ENCODE peak calls at places on chromosomes 7 and 10, in six cellular contexts. E is A549, U is K562, D is HepG2, V is GM12878, K is H1. G is an unnamed sample.

GRCh38 chr10:55464083-55464482 is 663.1 kb upstream of the PCDH15 start:
- DNase-seq in V (no peak), U (no peak), E (no peak), K (no peak), D (no peak), G (no peak)

GRCh38 chr10:124356706-124357582 is 61.8 kb downstream of the OAT start:
- DNase-seq in U (no peak), K (no peak), D (no peak), V (no peak), E (no peak), G (no peak)

GRCh38 chr7:73718438-73718881 is 1.0 kb downstream of the STX1A start:
- DNase-seq in K (no peak), U (no peak), E (no peak), V (no peak), D (no peak), G (no peak)

GRCh38 chr10:12602557-12602956 is 253.2 kb downstream of the CAMK1D start:
- DNase-seq in V (no peak), D (peak; percentile 4), E (no peak), U (no peak), K (no peak), G (no peak)

GRCh38 chr10:50222199-50222598 is 29.1 kb downstream of the ASAH2 start:
- DNase-seq in K (no peak), E (no peak), V (no peak), D (no peak), U (no peak), G (no peak)

GRCh38 chr10:86968271-86968993 is at the start of gene ADIRF:
- DNase-seq in D (no peak), V (no peak), U (no peak), K (no peak), E (no peak), G (no peak)

GRCh38 chr7:134706468-134706867 is 59.8 kb downstream of the BPGM start:
- DNase-seq in V (no peak), U (no peak), D (no peak), K (no peak), E (no peak), G (no peak)

GRCh38 chr7:81031243-81031642 is 112.4 kb upstream of the SEMA3C start:
- DNase-seq in D (no peak), U (no peak), V (no peak), K (no peak), E (no peak), G (peak; percentile 11)

GRCh38 chr7:37495574-37496184 is 47.0 kb upstream of the ELMO1 start:
- DNase-seq in K (no peak), U (peak; percentile 11), V (no peak), D (peak; percentile 13), E (peak; percentile 33), G (peak; percentile 13)

GRCh38 chr7:116337013-116337412 is 126.7 kb downstream of the TES start:
- DNase-seq in V (no peak), K (no peak), D (no peak), U (no peak), E (no peak), G (no peak)

GRCh38 chr7:116341222-116341907 is 131.0 kb downstream of the TES start:
- DNase-seq in E (peak; percentile 48), D (no peak), U (peak; percentile 32), K (no peak), V (no peak), G (no peak)

GRCh38 chr7:116340201-116340847 is 130.0 kb downstream of the TES start:
- DNase-seq in V (no peak), E (no peak), D (no peak), U (no peak), K (no peak), G (no peak)

GRCh38 chr7:116337800-116338199 is 127.5 kb downstream of the TES start:
- DNase-seq in D (no peak), K (no peak), V (no peak), E (no peak), U (no peak), G (peak; percentile 65)

DNA sequence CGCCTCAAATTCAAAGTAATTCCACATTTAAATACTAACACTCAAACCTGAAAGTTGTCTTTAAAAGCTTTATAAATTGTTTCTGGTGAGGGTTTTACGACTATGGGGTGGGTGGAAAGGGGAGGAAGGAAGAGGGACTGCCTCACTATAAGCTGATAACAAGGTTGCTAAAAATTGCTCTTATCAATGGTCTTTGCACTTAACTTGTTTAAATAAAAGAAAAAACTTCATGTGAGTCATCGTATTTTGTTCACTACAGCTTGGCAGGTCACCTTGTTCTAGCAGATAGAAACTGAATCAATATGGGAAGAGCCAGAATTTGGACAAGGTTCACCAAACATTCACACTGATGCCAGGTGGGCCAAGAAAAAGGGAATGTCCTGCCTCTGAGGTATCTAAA is 129.2 kb downstream of the TES start:
- DNase-seq in D (peak; percentile 33), K (no peak), E (no peak), U (peak; percentile 47), V (no peak), G (peak; percentile 45)
- TF ChIP-seq POLR2A in D (no peak), K (no peak), E (no peak), U (no peak), V (no peak), G (no peak)

GRCh38 chr10:119312241-119312640 is 104.9 kb downstream of the GRK5 start:
- DNase-seq in U (no peak), E (no peak), D (no peak), V (no peak), K (no peak), G (no peak)

GRCh38 chr10:119314486-119314885 is 107.1 kb downstream of the GRK5 start:
- DNase-seq in V (no peak), E (no peak), U (no peak), D (no peak), K (no peak), G (no peak)

GRCh38 chr10:119313024-119313423 is 105.7 kb downstream of the GRK5 start:
- DNase-seq in E (no peak), V (no peak), U (no peak), K (no peak), D (no peak), G (no peak)

GRCh38 chr10:119314061-119314460 is 106.7 kb downstream of the GRK5 start:
- DNase-seq in V (no peak), E (no peak), K (no peak), D (no peak), U (no peak), G (no peak)

GRCh38 chr10:119313645-119314044 is 106.3 kb downstream of the GRK5 start:
- DNase-seq in E (no peak), U (no peak), V (peak; percentile 78), K (no peak), D (no peak), G (no peak)
- TF ChIP-seq RFX5 in E (no peak), U (no peak), V (no peak), K (no peak), D (no peak), G (no peak)

DNA sequence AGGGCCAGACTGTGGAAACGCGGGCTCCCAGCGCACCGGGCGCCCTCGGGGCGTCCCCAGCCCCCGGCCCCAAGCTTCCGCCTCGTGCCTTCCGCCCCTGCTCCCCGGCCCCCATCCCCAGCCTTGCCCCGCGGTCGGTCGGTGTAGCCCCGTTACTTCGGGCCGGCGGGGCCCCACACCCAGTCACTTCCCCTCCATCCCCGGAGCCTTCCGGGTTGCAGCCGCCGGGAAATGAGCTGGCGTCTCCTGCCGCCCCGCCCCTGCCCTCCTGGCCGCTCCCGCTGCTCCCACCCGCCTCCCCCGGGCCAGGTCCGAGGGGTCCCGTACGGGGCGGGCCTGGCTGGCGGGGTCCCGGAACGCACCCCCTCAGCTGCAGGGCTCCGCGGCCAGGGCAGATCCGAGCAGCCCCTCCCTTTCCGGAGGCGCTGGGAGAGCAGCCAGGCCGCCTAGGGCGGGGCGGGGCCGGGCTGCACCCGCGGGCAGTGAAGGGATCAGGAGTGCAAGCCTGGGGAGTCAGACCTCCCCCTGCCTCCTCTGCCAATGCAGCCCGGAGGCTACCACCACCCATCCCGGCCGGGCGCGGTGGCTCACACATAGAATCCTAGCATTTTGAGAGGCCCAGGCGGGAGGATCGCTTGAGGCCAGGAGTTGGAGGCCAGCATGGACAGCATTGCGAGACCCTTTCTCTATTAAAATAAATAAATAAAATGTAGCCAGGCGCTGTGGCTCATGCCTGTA is 709 bp downstream of the ARPC1B start:
- DNase-seq in K (no peak), E (peak; percentile 73), U (peak; percentile 91), V (no peak), D (peak; percentile 64), G (peak; percentile 41)
- TF ChIP-seq POLR2A in K (no peak), E (peak; percentile 31), U (no peak), V (peak; percentile 72), D (peak; percentile 33), G (no peak)

GRCh38 chr7:97272237-97272975 is 154.9 kb downstream of the SDHAF3 start:
- DNase-seq in U (no peak), E (no peak), K (no peak), D (no peak), V (peak; percentile 9), G (no peak)
- TF ChIP-seq RFX5 in U (no peak), E (no peak), K (no peak), D (no peak), V (no peak), G (no peak)

DNA sequence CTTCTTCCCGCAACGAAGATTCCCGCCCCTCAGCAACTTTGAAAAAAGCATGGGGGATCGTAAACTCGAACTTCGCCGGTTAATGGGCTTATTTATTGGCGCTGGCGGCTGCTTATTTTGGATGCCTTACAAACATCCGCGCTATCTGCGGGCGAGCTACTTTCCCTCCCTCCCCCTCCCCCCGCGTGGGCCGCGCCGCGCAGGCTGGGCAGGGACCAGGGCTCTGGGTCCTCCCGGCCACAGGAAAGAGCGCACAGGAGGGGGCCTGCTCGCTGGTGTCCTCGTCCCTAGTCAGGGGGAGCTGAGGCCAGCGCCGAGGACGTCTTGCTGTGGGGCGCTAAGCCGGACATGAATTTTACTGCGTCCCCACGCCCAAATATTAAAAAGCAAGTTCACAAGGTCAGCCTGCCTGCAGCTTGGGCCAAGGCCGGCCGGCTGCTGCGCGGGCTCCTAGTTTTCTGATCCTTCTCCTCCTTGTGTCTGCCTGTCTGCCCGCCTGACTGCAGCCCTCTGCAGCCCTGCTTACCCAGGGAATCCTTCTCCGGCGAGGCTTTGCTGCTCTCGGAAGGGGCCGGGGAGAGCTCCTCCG is 1.2 kb downstream of the HOXA10 start:
- DNase-seq in E (peak; percentile 40), D (no peak), K (no peak), V (no peak), U (no peak), G (no peak)
- TF ChIP-seq POLR2A in E (no peak), D (no peak), K (no peak), V (no peak), U (no peak), G (no peak)

GRCh38 chr10:34473174-34474059 is 341.7 kb downstream of the PARD3 start:
- DNase-seq in D (no peak), K (no peak), E (peak; percentile 87), U (no peak), V (no peak), G (no peak)
- TF ChIP-seq RFX5 in D (no peak), K (no peak), E (no peak), U (no peak), V (no peak), G (no peak)

DNA sequence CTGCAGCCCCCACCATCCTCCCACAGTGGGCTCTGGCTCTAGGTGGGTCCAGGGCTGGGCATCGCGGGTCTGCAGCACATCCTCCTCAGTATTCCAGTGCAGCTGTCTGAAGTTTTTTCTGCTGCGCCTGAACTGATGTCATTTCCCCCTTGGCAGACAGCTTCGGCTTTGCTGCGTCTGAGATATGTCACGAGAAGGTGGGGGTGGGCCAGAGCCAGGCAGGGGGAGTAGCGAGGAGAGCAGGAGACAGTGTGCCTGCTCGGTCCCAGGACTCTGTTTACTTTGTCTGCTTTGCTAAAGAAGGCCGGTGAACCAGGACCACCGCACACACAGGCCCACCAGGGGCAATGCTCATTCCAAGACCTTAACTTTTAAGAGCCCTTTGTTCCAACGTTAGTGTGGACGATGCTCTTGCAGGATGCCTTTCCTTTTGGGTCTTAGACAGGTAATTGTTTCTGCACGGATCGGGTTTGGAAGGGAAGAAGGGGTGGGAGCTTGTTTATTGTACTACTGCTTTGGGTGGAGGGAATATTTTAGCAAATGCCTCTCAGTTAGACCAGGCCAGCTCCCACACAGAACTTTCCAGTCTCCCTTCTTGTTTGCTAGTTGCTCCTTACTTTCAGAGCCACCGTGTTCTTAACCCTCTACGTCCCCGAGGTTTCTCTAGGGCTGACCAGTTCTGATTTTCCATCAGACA is 32.4 kb downstream of the WBP1L start:
- DNase-seq in K (no peak), D (peak; percentile 36), U (peak; percentile 24), V (no peak), E (no peak), G (peak; percentile 91)
- TF ChIP-seq POLR2A in K (no peak), D (no peak), U (no peak), V (no peak), E (no peak), G (no peak)

G was measured in IMR-90.